ENCODE peak calls at places on chromosome 4, in four cellular contexts. One of them, this sample, is unnamed.

GRCh38 chr4:118727360-118727759 is 42.2 kb downstream of the METTL14 start:
- DNase-seq in keratinocyte: no peak
- DNase-seq in kidney tubule cell: no peak
- DNase-seq in T-helper 2 cell: no peak
- DNase-seq in this sample: no peak

GRCh38 chr4:98113005-98113404 is 30.3 kb downstream of the STPG2 start:
- DNase-seq in keratinocyte: no peak
- DNase-seq in kidney tubule cell: peak; percentile 10
- DNase-seq in T-helper 2 cell: no peak
- DNase-seq in this sample: no peak

GRCh38 chr4:74675673-74676279 is 118.5 kb downstream of the BTC start:
- DNase-seq in keratinocyte: peak; percentile 13
- DNase-seq in kidney tubule cell: peak; percentile 77
- DNase-seq in T-helper 2 cell: no peak
- DNase-seq in this sample: no peak

GRCh38 chr4:136725286-136726081 is 806.8 kb downstream of the PCDH18 start:
- DNase-seq in keratinocyte: no peak
- DNase-seq in kidney tubule cell: no peak
- DNase-seq in T-helper 2 cell: no peak
- DNase-seq in this sample: no peak

GRCh38 chr4:10577018-10577417 is 107.5 kb downstream of the CLNK start:
- DNase-seq in keratinocyte: no peak
- DNase-seq in kidney tubule cell: no peak
- DNase-seq in T-helper 2 cell: no peak
- DNase-seq in this sample: no peak

GRCh38 chr4:10160280-10160856 is 43.8 kb upstream of the WDR1 start:
- DNase-seq in keratinocyte: no peak
- DNase-seq in kidney tubule cell: no peak
- DNase-seq in T-helper 2 cell: no peak
- DNase-seq in this sample: no peak

GRCh38 chr4:7367894-7368293 is 66.8 kb downstream of the PSAPL1 start:
- DNase-seq in keratinocyte: no peak
- DNase-seq in kidney tubule cell: no peak
- DNase-seq in T-helper 2 cell: no peak
- DNase-seq in this sample: no peak

GRCh38 chr4:102757681-102758080 is 3.1 kb downstream of the MANBA start:
- DNase-seq in keratinocyte: no peak
- DNase-seq in kidney tubule cell: no peak
- DNase-seq in T-helper 2 cell: no peak
- DNase-seq in this sample: no peak

GRCh38 chr4:186798951-186799659 is 75.4 kb upstream of the FAT1 start:
- DNase-seq in keratinocyte: no peak
- DNase-seq in kidney tubule cell: no peak
- DNase-seq in T-helper 2 cell: no peak
- DNase-seq in this sample: peak; percentile 8

GRCh38 chr4:169238445-169238844 is 32.3 kb downstream of the SH3RF1 start:
- DNase-seq in keratinocyte: no peak
- DNase-seq in kidney tubule cell: peak; percentile 42
- DNase-seq in T-helper 2 cell: no peak
- DNase-seq in this sample: no peak

GRCh38 chr4:57037982-57038604 is 59.4 kb downstream of the POLR2B start:
- DNase-seq in keratinocyte: no peak
- DNase-seq in kidney tubule cell: peak; percentile 66
- DNase-seq in T-helper 2 cell: no peak
- DNase-seq in this sample: peak; percentile 26

GRCh38 chr4:33395731-33396485 is 2675.7 kb downstream of the PCDH7 start:
- DNase-seq in keratinocyte: no peak
- DNase-seq in kidney tubule cell: no peak
- DNase-seq in T-helper 2 cell: no peak
- DNase-seq in this sample: no peak

GRCh38 chr4:52883183-52883621 is 21.1 kb downstream of the RASL11B start:
- DNase-seq in keratinocyte: no peak
- DNase-seq in kidney tubule cell: peak; percentile 60
- DNase-seq in T-helper 2 cell: no peak
- DNase-seq in this sample: no peak

GRCh38 chr4:182789588-182789987 is 127.6 kb downstream of the DCTD start:
- DNase-seq in keratinocyte: no peak
- DNase-seq in kidney tubule cell: no peak
- DNase-seq in T-helper 2 cell: no peak
- DNase-seq in this sample: no peak

GRCh38 chr4:130524057-130524456 is 1428.1 kb downstream of the C4orf33 start:
- DNase-seq in keratinocyte: no peak
- DNase-seq in kidney tubule cell: no peak
- DNase-seq in T-helper 2 cell: no peak
- DNase-seq in this sample: no peak

GRCh38 chr4:91936301-91936700 is 367.5 kb upstream of the GRID2 start:
- DNase-seq in keratinocyte: no peak
- DNase-seq in kidney tubule cell: no peak
- DNase-seq in T-helper 2 cell: no peak
- DNase-seq in this sample: no peak

GRCh38 chr4:8591626-8592365 is 769 bp upstream of the CPZ start:
- DNase-seq in keratinocyte: no peak
- DNase-seq in kidney tubule cell: no peak
- DNase-seq in T-helper 2 cell: no peak
- DNase-seq in this sample: no peak

GRCh38 chr4:85457752-85458467 is 17.0 kb upstream of the ARHGAP24 start:
- DNase-seq in keratinocyte: no peak
- DNase-seq in kidney tubule cell: no peak
- DNase-seq in T-helper 2 cell: no peak
- DNase-seq in this sample: no peak

GRCh38 chr4:46124773-46125172 is 919 bp upstream of the GABRG1 start:
- DNase-seq in keratinocyte: no peak
- DNase-seq in kidney tubule cell: no peak
- DNase-seq in T-helper 2 cell: no peak
- DNase-seq in this sample: no peak

GRCh38 chr4:8907596-8908205 is 36.1 kb upstream of the HMX1 start:
- DNase-seq in keratinocyte: no peak
- DNase-seq in kidney tubule cell: no peak
- DNase-seq in T-helper 2 cell: no peak
- DNase-seq in this sample: no peak

GRCh38 chr4:98504091-98504490 is 154.3 kb downstream of the TSPAN5 start:
- DNase-seq in keratinocyte: no peak
- DNase-seq in kidney tubule cell: no peak
- DNase-seq in T-helper 2 cell: no peak
- DNase-seq in this sample: no peak

GRCh38 chr4:25367004-25367621 is 9.9 kb upstream of the ANAPC4 start:
- DNase-seq in keratinocyte: no peak
- DNase-seq in kidney tubule cell: peak; percentile 62
- DNase-seq in T-helper 2 cell: no peak
- DNase-seq in this sample: no peak

GRCh38 chr4:76311896-76312331 is 5.4 kb downstream of the STBD1 start:
- DNase-seq in keratinocyte: no peak
- DNase-seq in kidney tubule cell: no peak
- DNase-seq in T-helper 2 cell: no peak
- DNase-seq in this sample: no peak

GRCh38 chr4:17232575-17233253 is 279.2 kb downstream of the QDPR start:
- DNase-seq in keratinocyte: no peak
- DNase-seq in kidney tubule cell: no peak
- DNase-seq in T-helper 2 cell: no peak
- DNase-seq in this sample: no peak

GRCh38 chr4:128600996-128601857 is 208.3 kb upstream of the JADE1 start:
- DNase-seq in keratinocyte: peak; percentile 85
- DNase-seq in kidney tubule cell: peak; percentile 96
- DNase-seq in T-helper 2 cell: no peak
- DNase-seq in this sample: no peak

GRCh38 chr4:150664935-150665334 is 83.0 kb downstream of the MAB21L2 start:
- DNase-seq in keratinocyte: peak; percentile 42
- DNase-seq in kidney tubule cell: peak; percentile 86
- DNase-seq in T-helper 2 cell: no peak
- DNase-seq in this sample: no peak

GRCh38 chr4:120718979-120719566 is 203.5 kb downstream of the PRDM5 start:
- DNase-seq in keratinocyte: no peak
- DNase-seq in kidney tubule cell: peak; percentile 34
- DNase-seq in T-helper 2 cell: no peak
- DNase-seq in this sample: no peak

GRCh38 chr4:36385951-36386561 is 104.6 kb downstream of the DTHD1 start:
- DNase-seq in keratinocyte: no peak
- DNase-seq in kidney tubule cell: no peak
- DNase-seq in T-helper 2 cell: no peak
- DNase-seq in this sample: peak; percentile 65

GRCh38 chr4:58761563-58761962 is 1651.4 kb upstream of the IGFBP7 start:
- DNase-seq in keratinocyte: no peak
- DNase-seq in kidney tubule cell: peak; percentile 4
- DNase-seq in T-helper 2 cell: no peak
- DNase-seq in this sample: no peak

GRCh38 chr4:958314-958665 is 15.1 kb downstream of the DGKQ start:
- DNase-seq in keratinocyte: no peak
- DNase-seq in kidney tubule cell: no peak
- DNase-seq in T-helper 2 cell: no peak
- DNase-seq in this sample: no peak

GRCh38 chr4:42281324-42282020 is 115.8 kb upstream of the SHISA3 start:
- DNase-seq in keratinocyte: no peak
- DNase-seq in kidney tubule cell: peak; percentile 40
- DNase-seq in T-helper 2 cell: no peak
- DNase-seq in this sample: peak; percentile 34

GRCh38 chr4:6180841-6181631 is 19.3 kb downstream of the JAKMIP1 start:
- DNase-seq in keratinocyte: no peak
- DNase-seq in kidney tubule cell: no peak
- DNase-seq in T-helper 2 cell: no peak
- DNase-seq in this sample: peak; percentile 88

GRCh38 chr4:5124876-5125275 is 73.6 kb downstream of the STK32B start:
- DNase-seq in keratinocyte: no peak
- DNase-seq in kidney tubule cell: no peak
- DNase-seq in T-helper 2 cell: no peak
- DNase-seq in this sample: no peak

GRCh38 chr4:173343832-173344397 is 9.8 kb upstream of the HMGB2 start:
- DNase-seq in keratinocyte: no peak
- DNase-seq in kidney tubule cell: no peak
- DNase-seq in T-helper 2 cell: no peak
- DNase-seq in this sample: no peak